ENCODE peak calls at places on chromosomes 1 and 21, in four cellular contexts. I, E, L and B are unnamed samples.

GRCh38 chr1:224816062-224816461 is 113.4 kb upstream of the DNAH14 start:
- DNase-seq in I (no peak), E (no peak), L (no peak), B (no peak)

GRCh38 chr1:169595764-169596711 is 9.8 kb upstream of the F5 start:
- DNase-seq in I (peak; percentile 35), E (peak; percentile 83), L (no peak), B (peak; percentile 74)

GRCh38 chr1:80882552-80882951 is 918.2 kb upstream of the ADGRL2 start:
- DNase-seq in I (peak; percentile 65), E (peak; percentile 51), L (no peak), B (no peak)

GRCh38 chr1:24318988-24319863 is at the start of gene GRHL3:
- DNase-seq in I (no peak), E (peak; percentile 89), L (peak; percentile 56), B (peak; percentile 93)

GRCh38 chr1:115676498-115677171 is 34.9 kb downstream of the VANGL1 start:
- DNase-seq in I (no peak), E (no peak), L (no peak), B (no peak)

GRCh38 chr1:220734571-220735326 is 13.4 kb upstream of the MTARC2 start:
- DNase-seq in I (peak; percentile 81), E (no peak), L (no peak), B (no peak)

GRCh38 chr1:32817815-32818786 is 648 bp downstream of the S100PBP start:
- DNase-seq in I (peak; percentile 39), E (peak; percentile 92), L (peak; percentile 49), B (peak; percentile 82)

GRCh38 chr1:221166559-221167318 is 287.5 kb downstream of the HLX start:
- DNase-seq in I (no peak), E (no peak), L (no peak), B (no peak)

GRCh38 chr1:43509740-43510375 is 20.8 kb upstream of the PTPRF start:
- DNase-seq in I (no peak), E (no peak), L (no peak), B (no peak)

GRCh38 chr1:48470506-48470905 is 1.5 kb downstream of the SPATA6 start:
- DNase-seq in I (no peak), E (peak; percentile 58), L (no peak), B (peak; percentile 50)

GRCh38 chr1:6392081-6392879 is 1.3 kb downstream of the ACOT7 start:
- DNase-seq in I (no peak), E (peak; percentile 29), L (no peak), B (no peak)

GRCh38 chr1:226061793-226062557 is 541 bp upstream of the H3-3A start:
- DNase-seq in I (peak; percentile 65), E (peak; percentile 89), L (no peak), B (peak; percentile 78)

GRCh38 chr1:101238681-101239094 is 1.9 kb downstream of the S1PR1 start:
- DNase-seq in I (peak; percentile 91), E (peak; percentile 91), L (peak; percentile 59), B (peak; percentile 88)

GRCh38 chr1:34143984-34144383 is 21.0 kb downstream of the CSMD2 start:
- DNase-seq in I (no peak), E (no peak), L (no peak), B (no peak)

GRCh38 chr1:38029081-38029681 is 16.6 kb downstream of the UTP11 start:
- DNase-seq in I (no peak), E (peak; percentile 89), L (no peak), B (peak; percentile 86)

GRCh38 chr1:55129194-55129728 is 85.9 kb downstream of the USP24 start:
- DNase-seq in I (peak; percentile 89), E (no peak), L (no peak), B (no peak)

GRCh38 chr1:201501812-201502510 is 5.0 kb downstream of the CSRP1 start:
- DNase-seq in I (no peak), E (no peak), L (no peak), B (peak; percentile 46)

GRCh38 chr1:220708929-220709801 is 19.0 kb downstream of the C1orf115 start:
- DNase-seq in I (no peak), E (no peak), L (no peak), B (no peak)

GRCh38 chr1:243575070-243575469 is 275.0 kb downstream of the AKT3 start:
- DNase-seq in I (peak; percentile 41), E (no peak), L (no peak), B (no peak)

GRCh38 chr1:38297852-38298251 is 251.3 kb upstream of the POU3F1 start:
- DNase-seq in I (no peak), E (no peak), L (no peak), B (no peak)

GRCh38 chr21:26085882-26086281 is 84.7 kb downstream of the APP start:
- DNase-seq in I (no peak), E (no peak), L (no peak), B (no peak)

GRCh38 chr1:245605480-245606156 is 450.8 kb downstream of the KIF26B start:
- DNase-seq in I (peak; percentile 72), E (no peak), L (no peak), B (peak; percentile 27)

GRCh38 chr1:210608766-210609165 is 280.1 kb downstream of the HHAT start:
- DNase-seq in I (no peak), E (no peak), L (no peak), B (no peak)

GRCh38 chr1:60886793-60887331 is 195.5 kb upstream of the NFIA start:
- DNase-seq in I (no peak), E (peak; percentile 98), L (peak; percentile 15), B (peak; percentile 70)

GRCh38 chr1:113765306-113765705 is 6.0 kb upstream of the PHTF1 start:
- DNase-seq in I (peak; percentile 11), E (no peak), L (no peak), B (no peak)

GRCh38 chr1:103142466-103142865 is 34.1 kb upstream of the COL11A1 start:
- DNase-seq in I (no peak), E (no peak), L (no peak), B (no peak)

GRCh38 chr1:910311-910880 is 13.3 kb upstream of the SAMD11 start:
- DNase-seq in I (no peak), E (no peak), L (no peak), B (no peak)

GRCh38 chr1:149849246-149849946 is 50.0 kb upstream of the BOLA1 start:
- DNase-seq in I (no peak), E (peak; percentile 12), L (no peak), B (no peak)

GRCh38 chr1:62234709-62235108 is 40.1 kb downstream of the L1TD1 start:
- DNase-seq in I (no peak), E (no peak), L (no peak), B (no peak)

GRCh38 chr1:157104598-157105293 is 5.1 kb upstream of the ETV3L start:
- DNase-seq in I (peak; percentile 72), E (no peak), L (no peak), B (no peak)

GRCh38 chr1:186819140-186819539 is 9.6 kb upstream of the PLA2G4A start:
- DNase-seq in I (peak; percentile 90), E (no peak), L (no peak), B (no peak)

DNA sequence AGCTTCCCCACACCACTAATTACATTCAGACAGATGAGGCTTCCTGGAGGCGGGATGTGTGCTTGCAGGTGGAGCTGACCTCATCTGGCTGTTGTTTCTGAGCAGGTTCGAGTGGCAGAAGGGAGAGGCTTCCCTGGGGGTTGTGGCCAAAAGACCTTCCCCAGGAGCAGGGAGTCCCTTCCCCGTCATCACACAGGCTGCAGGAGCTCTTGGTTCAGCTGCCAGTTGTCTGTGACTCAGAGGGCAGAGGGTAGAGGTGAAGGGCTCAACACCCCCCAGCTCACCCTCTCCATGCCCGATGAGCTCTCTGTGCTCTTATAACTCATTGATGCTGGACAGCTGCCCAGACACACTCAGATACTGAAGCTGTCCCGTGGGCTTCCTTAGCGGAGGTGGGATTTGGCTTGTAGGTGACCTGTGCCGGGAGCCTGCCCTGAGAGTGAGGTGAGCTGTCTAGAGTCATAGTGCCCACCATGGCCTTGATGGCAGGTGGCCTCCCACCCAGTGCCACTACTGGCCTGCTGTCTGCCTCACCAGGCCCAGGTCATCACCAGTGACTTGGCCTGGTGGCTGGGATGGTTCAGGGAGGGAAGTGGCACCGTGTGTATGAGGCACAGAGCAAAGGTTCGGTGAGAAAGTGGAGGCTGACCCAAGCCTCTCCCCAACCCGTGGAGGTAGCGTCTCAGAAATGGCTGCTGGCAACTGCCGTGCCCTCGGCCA is 155.0 kb upstream of the C1orf174 start:
- DNase-seq in I (no peak), E (no peak), L (no peak), B (no peak)
- H3K56ac ChIP-seq in I (no peak overlapping the region), E (no peak overlapping the region), L (no peak overlapping the region), B (no peak overlapping the region)

DNA sequence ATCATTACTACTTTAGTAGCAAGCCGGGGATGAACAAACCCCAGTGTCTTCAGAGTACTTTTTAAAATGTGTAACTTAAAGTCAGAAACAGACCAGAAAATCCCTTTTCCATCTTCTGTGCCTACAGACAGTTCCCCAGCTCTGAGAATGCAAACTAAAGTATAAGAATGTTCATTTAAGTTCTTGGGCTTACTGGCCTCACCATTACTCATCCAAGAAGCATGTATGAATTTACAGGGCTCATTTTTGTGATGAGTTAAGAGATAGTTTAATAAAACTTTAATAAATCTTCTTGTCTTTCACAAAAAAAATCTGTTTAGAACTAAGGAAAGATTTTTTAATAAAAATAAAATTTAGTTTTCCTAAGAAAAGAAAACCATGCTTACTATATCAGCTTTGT is 4.6 kb downstream of the LPGAT1 start:
- DNase-seq in I (peak; percentile 77), E (no peak), L (no peak), B (no peak)
- H3K56ac ChIP-seq in I (no peak overlapping the region), E (no peak overlapping the region), L (no peak overlapping the region), B (no peak overlapping the region)

DNA sequence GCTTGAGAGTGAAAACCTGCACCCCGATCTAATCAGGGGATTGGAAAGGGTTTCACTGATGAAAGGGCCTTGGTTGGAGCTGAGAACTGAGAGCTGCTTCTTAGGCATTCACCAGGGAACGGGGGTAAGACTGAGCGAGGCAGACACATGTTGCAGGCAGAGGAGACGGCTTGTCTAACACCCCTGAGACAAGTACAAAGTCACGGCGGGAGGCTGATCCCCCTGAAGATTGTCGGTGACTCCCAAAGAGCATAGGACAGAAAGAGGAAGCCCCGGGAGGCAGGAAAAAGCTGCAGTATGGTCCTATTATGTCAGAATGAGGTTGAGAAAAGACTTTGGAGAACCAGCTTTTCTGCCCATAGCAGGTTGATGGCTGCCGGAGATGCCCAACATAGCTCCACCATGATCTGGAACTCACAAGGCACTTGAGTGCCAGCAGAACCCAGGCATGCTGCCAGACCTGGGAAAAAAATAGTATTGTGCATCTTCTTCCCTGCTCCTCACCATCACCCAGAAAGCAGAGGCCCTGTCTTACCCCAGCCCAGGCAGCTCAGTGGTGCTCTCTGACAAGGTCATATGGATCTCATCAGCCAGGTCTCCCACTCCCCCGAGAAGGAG is 463.9 kb upstream of the PROX1 start:
- DNase-seq in I (no peak), E (peak; percentile 60), L (no peak), B (no peak)
- H3K56ac ChIP-seq in I (no peak overlapping the region), E (no peak overlapping the region), L (no peak overlapping the region), B (no peak overlapping the region)

GRCh38 chr1:86975993-86976392 is 61.6 kb downstream of the HS2ST1 start:
- DNase-seq in I (no peak), E (no peak), L (no peak), B (no peak)
- H3K56ac ChIP-seq in I (no peak overlapping the region), E (no peak overlapping the region), L (no peak overlapping the region), B (no peak overlapping the region)

DNA sequence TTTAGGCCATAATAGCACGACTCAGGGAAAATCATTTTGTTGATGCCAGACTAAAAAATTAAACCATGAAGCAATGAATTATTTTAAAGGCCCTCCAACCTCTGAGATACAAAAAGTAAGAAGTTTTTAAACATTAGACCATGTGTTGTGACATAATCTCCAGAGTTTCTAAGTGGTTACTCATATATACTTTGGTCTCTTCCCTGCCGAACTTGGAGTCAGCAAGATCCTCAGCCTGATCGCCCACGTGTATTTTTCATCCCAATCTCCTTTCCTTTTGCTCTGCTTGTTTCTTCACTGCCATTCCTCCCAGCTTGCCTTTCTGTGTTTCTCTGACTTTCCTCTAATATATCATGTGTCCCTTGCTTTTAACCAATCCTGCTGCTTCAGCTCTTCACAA is 3.8 kb downstream of the ARV1 start:
- DNase-seq in I (peak; percentile 94), E (no peak), L (no peak), B (no peak)
- H3K56ac ChIP-seq in I (no peak overlapping the region), E (no peak overlapping the region), L (no peak overlapping the region), B (no peak overlapping the region)